ENCODE peak calls at places on chromosomes 2 and 18, in four cellular contexts. Y is kidney epithelial cell, C is left ventricle myocardium inferior, Z is PC-9. V is an unnamed sample. For H3K27me3, the result is how much of the 10 kb centered on the place peaks cover.

GRCh38 chr18:50790956-50791355 is 28.9 kb downstream of the MRO start:
- DNase-seq in Y (no peak), C (no peak), Z (no peak), V (no peak)

GRCh38 chr2:74551942-74552913 is 1.5 kb downstream of the LOXL3 start:
- DNase-seq in Y (no peak), C (no peak), Z (no peak), V (no peak)

GRCh38 chr2:78592547-78592946 is 433.0 kb upstream of the REG3G start:
- DNase-seq in Y (no peak), C (no peak), Z (no peak), V (no peak)

GRCh38 chr2:64913357-64913869 is 75.8 kb upstream of the SLC1A4 start:
- DNase-seq in Y (no peak), C (no peak), Z (peak), V (no peak)

GRCh38 chr2:207692206-207693065 is 19.0 kb upstream of the CCNYL1 start:
- DNase-seq in Y (no peak), C (no peak), Z (no peak), V (peak)

GRCh38 chr2:113977060-113977659 is 87.3 kb downstream of the ACTR3 start:
- DNase-seq in Y (no peak), C (no peak), Z (no peak), V (no peak)

GRCh38 chr18:64645753-64646152 is 496.9 kb upstream of the LINC00305 start:
- DNase-seq in Y (no peak), C (no peak), Z (no peak), V (no peak)

GRCh38 chr2:27832396-27832795 is 57.8 kb downstream of the RBKS start:
- DNase-seq in Y (peak), C (no peak), Z (no peak), V (peak)

GRCh38 chr2:236572482-236572881 is 2.9 kb downstream of the ACKR3 start:
- DNase-seq in Y (no peak), C (peak), Z (no peak), V (no peak)

GRCh38 chr18:55250729-55251128 is 291.5 kb upstream of the CCDC68 start:
- DNase-seq in Y (no peak), C (no peak), Z (no peak), V (no peak)

GRCh38 chr2:164981217-164981990 is 26.1 kb upstream of the SLC38A11 start:
- DNase-seq in Y (no peak), C (no peak), Z (peak), V (peak)

GRCh38 chr2:80014637-80015036 is 289.9 kb downstream of the LRRTM1 start:
- DNase-seq in Y (no peak), C (no peak), Z (no peak), V (no peak)

GRCh38 chr2:56011624-56012023 is 88.0 kb upstream of the EFEMP1 start:
- DNase-seq in Y (no peak), C (no peak), Z (no peak), V (no peak)

GRCh38 chr2:120559401-120559800 is 176.3 kb upstream of the GLI2 start:
- DNase-seq in Y (peak), C (no peak), Z (peak), V (peak)

GRCh38 chr18:3603460-3604259 is 153.7 kb downstream of the TGIF1 start:
- DNase-seq in Y (peak), C (no peak), Z (peak), V (peak)

GRCh38 chr18:74251297-74252031 is 40.3 kb downstream of the CYB5A start:
- DNase-seq in Y (no peak), C (no peak), Z (peak), V (peak)

GRCh38 chr2:69846182-69847067 is 17.0 kb downstream of the GMCL1 start:
- DNase-seq in Y (no peak), C (no peak), Z (no peak), V (no peak)

GRCh38 chr2:233267516-233268245 is 16.2 kb downstream of the ATG16L1 start:
- DNase-seq in Y (no peak), C (no peak), Z (no peak), V (no peak)

GRCh38 chr2:100757621-100758394 is 62.1 kb upstream of the NPAS2 start:
- DNase-seq in Y (no peak), C (no peak), Z (peak), V (peak)

GRCh38 chr2:241933175-241933911 is 63.8 kb downstream of the RTP5 start:
- DNase-seq in Y (no peak), C (no peak), Z (no peak), V (no peak)

GRCh38 chr2:46813046-46813445 is 102.6 kb downstream of the MCFD2 start:
- DNase-seq in Y (no peak), C (peak), Z (no peak), V (no peak)

GRCh38 chr2:47801118-47801517 is 18.2 kb downstream of the MSH6 start:
- DNase-seq in Y (no peak), C (no peak), Z (no peak), V (no peak)

GRCh38 chr2:75324716-75325291 is 125.5 kb upstream of the TACR1 start:
- DNase-seq in Y (no peak), C (no peak), Z (no peak), V (no peak)

GRCh38 chr2:70304501-70304900 is 2.6 kb upstream of the FAM136A start:
- DNase-seq in Y (no peak), C (no peak), Z (no peak), V (peak)

GRCh38 chr2:97736608-97737330 is 23.4 kb downstream of the ZAP70 start:
- DNase-seq in Y (no peak), C (no peak), Z (no peak), V (no peak)

GRCh38 chr2:97267411-97268074 is 154.6 kb downstream of the ANKRD36 start:
- DNase-seq in Y (no peak), C (no peak), Z (peak), V (no peak)

GRCh38 chr2:31150120-31150670 is 12.0 kb upstream of the GALNT14 start:
- DNase-seq in Y (no peak), C (no peak), Z (no peak), V (no peak)

GRCh38 chr2:68238955-68239822 is 13.1 kb downstream of the PPP3R1 start:
- DNase-seq in Y (no peak), C (no peak), Z (no peak), V (no peak)

GRCh38 chr18:23573948-23574431 is 12.3 kb downstream of the NPC1 start:
- DNase-seq in Y (peak), C (no peak), Z (peak), V (peak)

GRCh38 chr2:240989451-240990265 is 8.8 kb upstream of the SNED1 start:
- DNase-seq in Y (no peak), C (no peak), Z (peak), V (no peak)

GRCh38 chr2:1602359-1603010 is 141.8 kb downstream of the PXDN start:
- DNase-seq in Y (no peak), C (no peak), Z (no peak), V (no peak)

GRCh38 chr2:157497603-157498314 is 53.9 kb upstream of the CYTIP start:
- DNase-seq in Y (peak), C (no peak), Z (no peak), V (peak)

GRCh38 chr2:128591841-128592822 is 273.5 kb upstream of the HS6ST1 start:
- DNase-seq in Y (no peak), C (no peak), Z (no peak), V (no peak)

GRCh38 chr18:31656754-31657153 is 27.6 kb downstream of the B4GALT6 start:
- DNase-seq in Y (no peak), C (no peak), Z (no peak), V (no peak)

GRCh38 chr2:150479075-150479915 is 8.2 kb downstream of the RND3 start:
- DNase-seq in Y (no peak), C (no peak), Z (peak), V (peak)

GRCh38 chr2:41948397-41948763 is 99.4 kb upstream of the PKDCC start:
- DNase-seq in Y (no peak), C (no peak), Z (no peak), V (no peak)

DNA sequence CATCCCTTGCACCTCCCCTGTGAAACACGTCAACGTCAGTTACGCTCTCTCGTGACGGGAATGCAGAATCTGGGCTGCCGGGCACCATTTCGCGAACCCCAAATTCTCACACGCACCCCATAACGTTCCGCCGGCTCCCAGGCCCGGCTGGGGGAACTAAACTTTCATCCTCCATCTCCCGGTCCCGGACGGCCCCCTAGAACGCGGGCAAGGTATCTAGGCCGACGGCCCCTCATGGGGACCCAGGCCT is 530 bp downstream of the DNAJC27 start:
- DNase-seq in Y (no peak), C (no peak), Z (no peak), V (peak)
- TF ChIP-seq CTCF in Y (no peak), C (no peak), Z (no peak), V (peak)

GRCh38 chr2:153543639-153544071 is 65.1 kb upstream of the RPRM start:
- DNase-seq in Y (peak), C (no peak), Z (no peak), V (peak)
- H3K4me3 ChIP-seq in Y (no peak), C (no peak), Z (no peak), V (no peak)

GRCh38 chr2:88885679-88886402 is 194.4 kb downstream of the RPIA start:
- DNase-seq in Y (no peak), C (no peak), Z (no peak), V (no peak)
- H3K27me3 ChIP-seq in Y (under half), C (under half), Z (under half), V (under half)

GRCh38 chr2:127024769-127025356 is 82.1 kb downstream of the BIN1 start:
- DNase-seq in Y (no peak), C (no peak), Z (no peak), V (peak)
- TF ChIP-seq CTCF in Y (peak), C (peak), Z (no peak), V (peak)

DNA sequence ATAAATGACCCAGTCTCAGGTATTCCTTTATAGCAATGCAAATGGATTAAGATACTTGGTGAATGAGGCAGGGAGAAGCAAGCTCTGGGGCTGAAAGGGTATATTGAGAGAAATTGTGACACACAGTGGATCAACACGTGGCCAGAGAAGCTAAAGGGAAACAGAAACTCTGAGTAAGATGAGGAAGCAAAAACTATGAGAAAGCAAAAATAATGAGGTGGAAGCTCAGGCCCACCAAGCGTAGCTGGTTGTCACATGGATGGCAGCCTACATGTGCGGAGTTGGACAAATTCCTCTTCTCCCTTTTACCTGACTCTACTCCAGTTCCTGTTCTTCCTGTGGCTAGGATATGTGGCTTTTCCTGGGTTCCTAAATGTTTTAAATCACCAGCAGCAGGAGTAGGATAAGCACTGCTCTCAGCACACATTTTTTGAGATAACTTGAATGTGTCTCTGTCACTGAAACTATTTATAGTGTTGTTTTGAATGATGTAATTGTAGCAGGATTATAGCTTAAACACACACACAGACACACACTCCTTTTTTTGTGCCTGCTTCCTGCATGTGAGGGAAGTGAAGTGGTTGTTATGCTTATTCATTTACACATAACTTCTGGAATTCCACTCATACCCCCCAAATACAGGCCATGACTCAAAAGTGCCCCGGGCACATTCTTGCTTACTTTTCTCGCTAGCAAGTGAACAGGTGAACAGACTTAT is 30.1 kb upstream of the EPC2 start:
- DNase-seq in Y (peak), C (no peak), Z (peak), V (peak)
- H3K4me3 ChIP-seq in Y (no peak), C (no peak), Z (peak), V (no peak)

GRCh38 chr2:72137498-72138010 is 10.1 kb downstream of the CYP26B1 start:
- DNase-seq in Y (no peak), C (peak), Z (no peak), V (peak)

GRCh38 chr2:72139871-72140620 is 7.6 kb downstream of the CYP26B1 start:
- DNase-seq in Y (no peak), C (peak), Z (no peak), V (no peak)

GRCh38 chr2:72139471-72139870 is 8.2 kb downstream of the CYP26B1 start:
- DNase-seq in Y (no peak), C (no peak), Z (no peak), V (no peak)

GRCh38 chr2:72138011-72138881 is 9.4 kb downstream of the CYP26B1 start:
- DNase-seq in Y (no peak), C (peak), Z (peak), V (no peak)

DNA sequence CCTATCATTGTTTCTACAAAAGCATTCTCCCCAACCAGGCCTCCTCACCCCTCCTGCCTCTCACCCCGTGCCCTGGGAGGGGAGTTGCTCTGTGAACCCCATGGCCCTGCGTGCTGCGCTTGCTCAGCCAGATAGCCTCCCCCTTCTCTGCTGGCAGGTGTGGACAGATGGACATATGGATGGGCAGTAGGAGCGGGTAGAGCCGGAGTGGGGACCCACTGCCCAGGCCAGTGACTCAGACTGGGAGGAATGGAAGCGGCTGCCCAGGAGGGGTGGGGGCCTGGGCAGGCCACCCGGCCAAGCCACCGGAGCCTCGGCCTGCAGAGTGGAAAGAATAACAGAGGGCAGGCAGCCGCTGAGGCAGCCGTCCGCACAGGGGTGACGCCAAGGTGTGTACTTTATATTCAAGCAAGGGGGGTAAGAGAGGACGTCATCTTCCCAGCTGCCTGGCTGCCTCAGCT is 8.7 kb downstream of the CYP26B1 start:
- DNase-seq in Y (peak), C (peak), Z (peak), V (no peak)
- H3K27me3 ChIP-seq in Y (under half), C (under half), Z (under half), V (under half)

GRCh38 chr2:6352906-6353515 is 512.7 kb downstream of the CMPK2 start:
- DNase-seq in Y (no peak), C (peak), Z (no peak), V (no peak)
- TF ChIP-seq CTCF in Y (peak), C (peak), Z (peak), V (peak)

DNA sequence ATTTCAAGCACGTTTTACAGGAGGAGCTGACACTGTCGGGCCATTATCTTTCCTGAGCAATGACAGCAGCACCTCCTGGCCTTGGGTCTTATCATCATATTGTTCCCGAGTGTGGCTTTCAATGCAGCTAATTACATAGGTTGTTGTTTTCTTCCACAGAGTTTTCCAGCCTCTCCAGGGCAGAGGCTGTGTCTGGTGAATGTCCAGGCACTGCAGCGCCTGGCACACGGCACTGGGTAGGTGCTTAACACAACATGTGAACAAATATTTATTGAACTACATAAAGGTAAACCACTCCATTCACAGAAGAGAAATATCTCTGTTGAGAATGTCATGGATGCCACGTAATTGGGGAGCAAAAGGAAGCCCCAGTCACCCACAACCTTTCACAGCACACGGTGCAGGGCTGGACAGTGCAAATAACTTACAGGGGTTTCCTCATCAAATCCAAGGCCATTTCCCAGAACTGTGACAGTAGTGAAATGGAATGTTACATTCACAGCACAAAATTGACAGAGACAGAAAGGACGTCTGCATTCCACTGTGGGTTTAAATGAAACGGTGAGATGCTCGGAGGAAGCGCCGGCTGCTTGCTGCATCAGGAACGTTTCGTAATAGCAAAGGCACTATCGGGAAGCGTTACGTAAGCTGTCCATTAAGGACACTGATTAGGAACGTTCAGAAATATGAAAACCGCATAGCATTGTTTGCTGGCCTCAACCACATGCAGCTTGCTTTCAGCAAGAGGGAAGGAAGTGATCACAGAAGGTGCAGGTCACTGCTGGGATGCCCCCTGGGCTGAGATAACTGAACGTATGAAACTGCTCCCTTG is 6.4 kb upstream of the KCNG2 start:
- DNase-seq in Y (peak), C (peak), Z (peak), V (peak)
- H3K4me3 ChIP-seq in Y (no peak), C (peak), Z (peak), V (no peak)

DNA sequence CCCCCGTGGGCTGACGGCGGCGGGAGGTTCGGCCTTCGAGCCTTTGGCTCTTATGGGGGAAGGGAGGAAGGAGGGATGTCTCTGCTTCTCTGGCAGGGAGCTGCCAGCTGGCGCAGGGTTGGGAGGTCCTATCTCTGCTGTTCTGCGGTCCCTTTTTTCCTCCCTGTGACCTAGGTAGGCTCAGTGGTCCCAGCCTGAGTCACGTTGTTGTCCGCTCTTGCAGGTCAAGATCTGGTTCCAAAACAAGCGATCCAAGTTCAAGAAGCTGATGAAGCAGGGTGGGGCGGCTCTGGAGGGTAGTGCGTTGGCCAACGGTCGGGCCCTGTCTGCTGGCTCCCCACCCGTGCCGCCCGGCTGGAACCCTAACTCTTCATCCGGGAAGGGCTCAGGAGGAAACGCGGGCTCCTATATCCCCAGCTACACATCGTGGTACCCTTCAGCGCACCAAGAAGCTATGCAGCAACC is 2.5 kb downstream of the DLX1 start:
- DNase-seq in Y (no peak), C (no peak), Z (no peak), V (no peak)
- H3K27me3 ChIP-seq in Y (half or more), C (half or more), Z (under half), V (half or more)

DNA sequence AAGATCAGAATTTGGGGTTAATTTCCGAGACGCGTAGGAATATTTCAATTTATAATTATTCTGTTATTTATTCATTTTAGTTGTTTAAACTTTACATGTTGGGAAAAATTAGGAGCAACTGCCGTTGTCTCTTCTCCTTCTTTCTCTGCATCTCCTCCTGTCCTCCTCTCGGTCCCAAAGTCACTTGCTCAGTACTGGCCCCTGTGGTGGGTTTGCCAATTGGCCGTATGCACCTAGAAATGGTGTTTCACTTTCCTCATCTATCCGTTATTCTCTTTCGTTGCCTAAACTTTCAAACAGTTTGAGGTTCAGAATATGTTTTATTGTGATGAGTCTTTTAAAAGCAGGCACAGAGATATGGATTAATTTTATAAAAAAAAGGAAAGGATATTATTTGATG is 517.9 kb downstream of the PLCL1 start:
- DNase-seq in Y (no peak), C (no peak), Z (no peak), V (no peak)
- TF ChIP-seq CTCF in Y (peak), C (peak), Z (no peak), V (no peak)